ENCODE peak calls at places on chromosomes 13 and 19, in eight cellular contexts. T, Z, J, N, D, L, V and H are unnamed samples.

GRCh38 chr19:39145180-39145953 is 19.8 kb downstream of the PAK4 start:
- DNase-seq in V (no peak), J (no peak), N (no peak), L (no peak), D (no peak), Z (no peak), T (no peak), H (no peak)

GRCh38 chr13:80342541-80343371 is 1.8 kb upstream of the SPRY2 start:
- DNase-seq in J (peak; percentile 33), N (peak; percentile 91), Z (peak; percentile 72), V (peak; percentile 73), T (peak; percentile 56), D (peak; percentile 95), L (peak; percentile 85), H (peak; percentile 50)

GRCh38 chr13:46386996-46387851 is at the start of gene RUBCNL:
- DNase-seq in T (no peak), Z (peak; percentile 32), V (peak; percentile 33), D (peak; percentile 17), N (peak; percentile 45), L (no peak), J (no peak), H (no peak)

GRCh38 chr13:65768545-65768944 is 1461.6 kb downstream of the PCDH9 start:
- DNase-seq in J (no peak), N (no peak), V (no peak), L (no peak), D (no peak), T (no peak), Z (no peak), H (no peak)

GRCh38 chr19:38971672-38972071 is 3.9 kb downstream of the FBXO17 start:
- DNase-seq in N (no peak), J (no peak), T (no peak), D (no peak), L (no peak), V (no peak), Z (no peak), H (no peak)

GRCh38 chr13:32205426-32206096 is 109.6 kb downstream of the ZAR1L start:
- DNase-seq in Z (no peak), T (no peak), D (no peak), N (no peak), V (no peak), L (peak; percentile 82), J (no peak), H (no peak)

GRCh38 chr13:98141091-98141490 is 1.8 kb upstream of the FARP1 start:
- DNase-seq in N (no peak), T (no peak), J (no peak), D (no peak), Z (no peak), V (no peak), L (no peak), H (no peak)

GRCh38 chr13:90233933-90234672 is 1113.4 kb upstream of the MIR17HG start:
- DNase-seq in T (no peak), N (no peak), V (no peak), J (no peak), L (no peak), D (no peak), Z (no peak), H (no peak)

GRCh38 chr19:18789422-18789832 is 1.7 kb downstream of the COMP start:
- DNase-seq in V (no peak), N (no peak), Z (no peak), D (no peak), T (no peak), J (no peak), L (no peak), H (no peak)

GRCh38 chr13:112233716-112234115 is 142.4 kb upstream of the SPACA7 start:
- DNase-seq in N (no peak), L (no peak), D (no peak), J (no peak), V (no peak), T (no peak), Z (no peak), H (no peak)

GRCh38 chr19:11261902-11262839 is at the start of gene DOCK6:
- DNase-seq in N (peak; percentile 72), J (no peak), L (no peak), T (no peak), D (peak; percentile 54), Z (peak; percentile 49), V (peak; percentile 49), H (no peak)